ENCODE peak calls at places on chromosomes 13 and 19, in eight cellular contexts. One of them, this sample, is unnamed.

GRCh38 chr19:24078688-24079087 is 8.3 kb upstream of the ZNF254 start:
- DNase-seq in activated CD4-positive, alpha-beta T cell treated with anti-CD3 and anti-CD28 coated beads, Interleukin-2, amount 50 U/mL, for 1 hour: no peak
- DNase-seq in breast epithelium: no peak
- DNase-seq in NCI-H1092 treated with DMSO at 0.1 percent for 48 hours: no peak
- DNase-seq in activated naive CD4-positive, alpha-beta T cell treated with Interleukin-2 at 50 U/mL for 16 hours: no peak
- DNase-seq in Kasumi-1: no peak
- DNase-seq in frontal cortex: no peak
- DNase-seq in head of caudate nucleus: no peak
- DNase-seq in this sample: no peak

GRCh38 chr13:79442706-79443105 is 36.7 kb upstream of the RBM26 start:
- DNase-seq in head of caudate nucleus: no peak
- DNase-seq in activated naive CD4-positive, alpha-beta T cell treated with Interleukin-2 at 50 U/mL for 16 hours: no peak
- DNase-seq in activated CD4-positive, alpha-beta T cell treated with anti-CD3 and anti-CD28 coated beads, Interleukin-2, amount 50 U/mL, for 1 hour: no peak
- DNase-seq in breast epithelium: no peak
- DNase-seq in frontal cortex: no peak
- DNase-seq in Kasumi-1: no peak
- DNase-seq in NCI-H1092 treated with DMSO at 0.1 percent for 48 hours: no peak
- DNase-seq in this sample: no peak

GRCh38 chr13:110797230-110797877 is 83.9 kb downstream of the ING1 start:
- DNase-seq in head of caudate nucleus: no peak
- DNase-seq in activated naive CD4-positive, alpha-beta T cell treated with Interleukin-2 at 50 U/mL for 16 hours: no peak
- DNase-seq in NCI-H1092 treated with DMSO at 0.1 percent for 48 hours: no peak
- DNase-seq in breast epithelium: no peak
- DNase-seq in frontal cortex: no peak
- DNase-seq in activated CD4-positive, alpha-beta T cell treated with anti-CD3 and anti-CD28 coated beads, Interleukin-2, amount 50 U/mL, for 1 hour: no peak
- DNase-seq in Kasumi-1: no peak
- DNase-seq in this sample: no peak

GRCh38 chr13:91375119-91375729 is 23.2 kb upstream of the GPC5 start:
- DNase-seq in frontal cortex: no peak
- DNase-seq in activated naive CD4-positive, alpha-beta T cell treated with Interleukin-2 at 50 U/mL for 16 hours: no peak
- DNase-seq in Kasumi-1: peak
- DNase-seq in head of caudate nucleus: no peak
- DNase-seq in NCI-H1092 treated with DMSO at 0.1 percent for 48 hours: no peak
- DNase-seq in activated CD4-positive, alpha-beta T cell treated with anti-CD3 and anti-CD28 coated beads, Interleukin-2, amount 50 U/mL, for 1 hour: no peak
- DNase-seq in breast epithelium: no peak
- DNase-seq in this sample: peak

GRCh38 chr13:74409551-74409950 is 275.3 kb upstream of the KLF12 start:
- DNase-seq in head of caudate nucleus: no peak
- DNase-seq in NCI-H1092 treated with DMSO at 0.1 percent for 48 hours: no peak
- DNase-seq in breast epithelium: no peak
- DNase-seq in frontal cortex: no peak
- DNase-seq in Kasumi-1: no peak
- DNase-seq in activated CD4-positive, alpha-beta T cell treated with anti-CD3 and anti-CD28 coated beads, Interleukin-2, amount 50 U/mL, for 1 hour: no peak
- DNase-seq in activated naive CD4-positive, alpha-beta T cell treated with Interleukin-2 at 50 U/mL for 16 hours: no peak
- DNase-seq in this sample: no peak

GRCh38 chr19:28869459-28869858 is 343.5 kb downstream of the UQCRFS1 start:
- DNase-seq in frontal cortex: no peak
- DNase-seq in Kasumi-1: no peak
- DNase-seq in activated CD4-positive, alpha-beta T cell treated with anti-CD3 and anti-CD28 coated beads, Interleukin-2, amount 50 U/mL, for 1 hour: no peak
- DNase-seq in activated naive CD4-positive, alpha-beta T cell treated with Interleukin-2 at 50 U/mL for 16 hours: no peak
- DNase-seq in head of caudate nucleus: no peak
- DNase-seq in NCI-H1092 treated with DMSO at 0.1 percent for 48 hours: no peak
- DNase-seq in breast epithelium: no peak
- DNase-seq in this sample: no peak

GRCh38 chr13:45042539-45042938 is 53.2 kb downstream of the GPALPP1 start:
- DNase-seq in head of caudate nucleus: no peak
- DNase-seq in activated CD4-positive, alpha-beta T cell treated with anti-CD3 and anti-CD28 coated beads, Interleukin-2, amount 50 U/mL, for 1 hour: no peak
- DNase-seq in breast epithelium: no peak
- DNase-seq in NCI-H1092 treated with DMSO at 0.1 percent for 48 hours: no peak
- DNase-seq in activated naive CD4-positive, alpha-beta T cell treated with Interleukin-2 at 50 U/mL for 16 hours: no peak
- DNase-seq in Kasumi-1: no peak
- DNase-seq in frontal cortex: no peak
- DNase-seq in this sample: no peak

GRCh38 chr19:42942187-42942789 is 5.3 kb upstream of the PSG7 start:
- DNase-seq in activated naive CD4-positive, alpha-beta T cell treated with Interleukin-2 at 50 U/mL for 16 hours: no peak
- DNase-seq in activated CD4-positive, alpha-beta T cell treated with anti-CD3 and anti-CD28 coated beads, Interleukin-2, amount 50 U/mL, for 1 hour: no peak
- DNase-seq in NCI-H1092 treated with DMSO at 0.1 percent for 48 hours: no peak
- DNase-seq in Kasumi-1: no peak
- DNase-seq in head of caudate nucleus: no peak
- DNase-seq in breast epithelium: no peak
- DNase-seq in frontal cortex: no peak
- DNase-seq in this sample: peak

GRCh38 chr19:27742041-27742440 is 1470.9 kb downstream of the UQCRFS1 start:
- DNase-seq in activated CD4-positive, alpha-beta T cell treated with anti-CD3 and anti-CD28 coated beads, Interleukin-2, amount 50 U/mL, for 1 hour: no peak
- DNase-seq in frontal cortex: no peak
- DNase-seq in NCI-H1092 treated with DMSO at 0.1 percent for 48 hours: no peak
- DNase-seq in Kasumi-1: no peak
- DNase-seq in head of caudate nucleus: no peak
- DNase-seq in activated naive CD4-positive, alpha-beta T cell treated with Interleukin-2 at 50 U/mL for 16 hours: no peak
- DNase-seq in breast epithelium: peak
- DNase-seq in this sample: no peak

GRCh38 chr13:24116103-24116502 is 44.4 kb upstream of the SPATA13 start:
- DNase-seq in breast epithelium: no peak
- DNase-seq in Kasumi-1: no peak
- DNase-seq in activated naive CD4-positive, alpha-beta T cell treated with Interleukin-2 at 50 U/mL for 16 hours: no peak
- DNase-seq in NCI-H1092 treated with DMSO at 0.1 percent for 48 hours: no peak
- DNase-seq in frontal cortex: no peak
- DNase-seq in head of caudate nucleus: no peak
- DNase-seq in activated CD4-positive, alpha-beta T cell treated with anti-CD3 and anti-CD28 coated beads, Interleukin-2, amount 50 U/mL, for 1 hour: no peak
- DNase-seq in this sample: no peak

GRCh38 chr19:15551183-15552004 is 43.1 kb downstream of the CYP4F22 start:
- DNase-seq in breast epithelium: no peak
- DNase-seq in head of caudate nucleus: no peak
- DNase-seq in Kasumi-1: no peak
- DNase-seq in activated CD4-positive, alpha-beta T cell treated with anti-CD3 and anti-CD28 coated beads, Interleukin-2, amount 50 U/mL, for 1 hour: peak
- DNase-seq in activated naive CD4-positive, alpha-beta T cell treated with Interleukin-2 at 50 U/mL for 16 hours: peak
- DNase-seq in frontal cortex: no peak
- DNase-seq in NCI-H1092 treated with DMSO at 0.1 percent for 48 hours: no peak
- DNase-seq in this sample: no peak

GRCh38 chr19:45767410-45767880 is 1.6 kb downstream of the SIX5 start:
- DNase-seq in Kasumi-1: no peak
- DNase-seq in head of caudate nucleus: no peak
- DNase-seq in activated naive CD4-positive, alpha-beta T cell treated with Interleukin-2 at 50 U/mL for 16 hours: no peak
- DNase-seq in NCI-H1092 treated with DMSO at 0.1 percent for 48 hours: no peak
- DNase-seq in breast epithelium: peak
- DNase-seq in activated CD4-positive, alpha-beta T cell treated with anti-CD3 and anti-CD28 coated beads, Interleukin-2, amount 50 U/mL, for 1 hour: no peak
- DNase-seq in frontal cortex: peak
- DNase-seq in this sample: no peak

GRCh38 chr13:86020350-86021002 is 221.3 kb upstream of the SLITRK6 start:
- DNase-seq in activated naive CD4-positive, alpha-beta T cell treated with Interleukin-2 at 50 U/mL for 16 hours: no peak
- DNase-seq in activated CD4-positive, alpha-beta T cell treated with anti-CD3 and anti-CD28 coated beads, Interleukin-2, amount 50 U/mL, for 1 hour: no peak
- DNase-seq in breast epithelium: no peak
- DNase-seq in NCI-H1092 treated with DMSO at 0.1 percent for 48 hours: peak
- DNase-seq in Kasumi-1: no peak
- DNase-seq in frontal cortex: no peak
- DNase-seq in head of caudate nucleus: no peak
- DNase-seq in this sample: no peak

GRCh38 chr19:366951-367350 is 22.4 kb upstream of the MIER2 start:
- DNase-seq in Kasumi-1: no peak
- DNase-seq in NCI-H1092 treated with DMSO at 0.1 percent for 48 hours: no peak
- DNase-seq in activated naive CD4-positive, alpha-beta T cell treated with Interleukin-2 at 50 U/mL for 16 hours: no peak
- DNase-seq in activated CD4-positive, alpha-beta T cell treated with anti-CD3 and anti-CD28 coated beads, Interleukin-2, amount 50 U/mL, for 1 hour: no peak
- DNase-seq in breast epithelium: no peak
- DNase-seq in frontal cortex: no peak
- DNase-seq in head of caudate nucleus: no peak
- DNase-seq in this sample: no peak

GRCh38 chr13:25034173-25034572 is 61.8 kb upstream of the PABPC3 start:
- DNase-seq in activated naive CD4-positive, alpha-beta T cell treated with Interleukin-2 at 50 U/mL for 16 hours: no peak
- DNase-seq in breast epithelium: no peak
- DNase-seq in activated CD4-positive, alpha-beta T cell treated with anti-CD3 and anti-CD28 coated beads, Interleukin-2, amount 50 U/mL, for 1 hour: no peak
- DNase-seq in head of caudate nucleus: no peak
- DNase-seq in frontal cortex: no peak
- DNase-seq in Kasumi-1: no peak
- DNase-seq in NCI-H1092 treated with DMSO at 0.1 percent for 48 hours: no peak
- DNase-seq in this sample: no peak

GRCh38 chr13:113616991-113617749 is 32.6 kb downstream of the TFDP1 start:
- DNase-seq in activated CD4-positive, alpha-beta T cell treated with anti-CD3 and anti-CD28 coated beads, Interleukin-2, amount 50 U/mL, for 1 hour: no peak
- DNase-seq in Kasumi-1: peak
- DNase-seq in frontal cortex: no peak
- DNase-seq in activated naive CD4-positive, alpha-beta T cell treated with Interleukin-2 at 50 U/mL for 16 hours: no peak
- DNase-seq in breast epithelium: no peak
- DNase-seq in head of caudate nucleus: peak
- DNase-seq in NCI-H1092 treated with DMSO at 0.1 percent for 48 hours: no peak
- DNase-seq in this sample: peak

GRCh38 chr19:54574051-54574450 is 461 bp downstream of the LILRA2 start:
- DNase-seq in Kasumi-1: no peak
- DNase-seq in activated CD4-positive, alpha-beta T cell treated with anti-CD3 and anti-CD28 coated beads, Interleukin-2, amount 50 U/mL, for 1 hour: no peak
- DNase-seq in NCI-H1092 treated with DMSO at 0.1 percent for 48 hours: no peak
- DNase-seq in head of caudate nucleus: no peak
- DNase-seq in activated naive CD4-positive, alpha-beta T cell treated with Interleukin-2 at 50 U/mL for 16 hours: no peak
- DNase-seq in frontal cortex: no peak
- DNase-seq in breast epithelium: no peak
- DNase-seq in this sample: no peak

GRCh38 chr13:98722958-98723357 is 29.5 kb downstream of the SLC15A1 start:
- DNase-seq in breast epithelium: no peak
- DNase-seq in NCI-H1092 treated with DMSO at 0.1 percent for 48 hours: no peak
- DNase-seq in frontal cortex: no peak
- DNase-seq in activated naive CD4-positive, alpha-beta T cell treated with Interleukin-2 at 50 U/mL for 16 hours: no peak
- DNase-seq in head of caudate nucleus: no peak
- DNase-seq in activated CD4-positive, alpha-beta T cell treated with anti-CD3 and anti-CD28 coated beads, Interleukin-2, amount 50 U/mL, for 1 hour: no peak
- DNase-seq in Kasumi-1: no peak
- DNase-seq in this sample: peak

This sample was measured in MV-4-11.